ENCODE peak calls at places on chromosomes 12 and 14, in four cellular contexts. W is neuronal stem cell, R is tibial nerve, M is mesendoderm. C is an unnamed sample. For H3K4me1, the result is how much of the 10 kb centered on the place peaks cover.

GRCh38 chr12:4039927-4040326 is 166.7 kb upstream of the PARP11 start:
- DNase-seq in W (no peak), R (no peak), M (no peak), C (no peak)

GRCh38 chr12:2615665-2616387 is 178.9 kb upstream of the FKBP4 start:
- DNase-seq in W (no peak), R (no peak), M (peak), C (no peak)

GRCh38 chr12:75568801-75569200 is 57.4 kb upstream of the KRR1 start:
- DNase-seq in W (no peak), R (no peak), M (no peak), C (no peak)

GRCh38 chr14:83779266-83779665 is 1750.7 kb upstream of the FLRT2 start:
- DNase-seq in W (no peak), R (no peak), M (no peak), C (no peak)

GRCh38 chr12:31234053-31234835 is 91.7 kb downstream of the SINHCAF start:
- DNase-seq in W (no peak), R (no peak), M (no peak), C (no peak)

GRCh38 chr12:123591702-123592481 is 7.5 kb downstream of the TMED2 start:
- DNase-seq in W (no peak), R (no peak), M (no peak), C (no peak)

GRCh38 chr12:132700212-132700913 is 10.3 kb upstream of the PGAM5 start:
- DNase-seq in W (no peak), R (no peak), M (no peak), C (no peak)

GRCh38 chr14:93037354-93037753 is 78.4 kb downstream of the ITPK1 start:
- DNase-seq in W (no peak), R (no peak), M (no peak), C (no peak)

GRCh38 chr12:113359133-113359938 is 949 bp downstream of the PLBD2 start:
- DNase-seq in W (no peak), R (no peak), M (no peak), C (no peak)

GRCh38 chr12:7162691-7163114 is 26.8 kb upstream of the PEX5 start:
- DNase-seq in W (no peak), R (no peak), M (peak), C (no peak)

GRCh38 chr14:91425720-91426032 is 8.1 kb upstream of the CCDC88C start:
- DNase-seq in W (no peak), R (no peak), M (no peak), C (no peak)

GRCh38 chr14:23544511-23545447 is 6.8 kb downstream of the ZFHX2 start:
- DNase-seq in W (no peak), R (no peak), M (peak), C (no peak)

DNA sequence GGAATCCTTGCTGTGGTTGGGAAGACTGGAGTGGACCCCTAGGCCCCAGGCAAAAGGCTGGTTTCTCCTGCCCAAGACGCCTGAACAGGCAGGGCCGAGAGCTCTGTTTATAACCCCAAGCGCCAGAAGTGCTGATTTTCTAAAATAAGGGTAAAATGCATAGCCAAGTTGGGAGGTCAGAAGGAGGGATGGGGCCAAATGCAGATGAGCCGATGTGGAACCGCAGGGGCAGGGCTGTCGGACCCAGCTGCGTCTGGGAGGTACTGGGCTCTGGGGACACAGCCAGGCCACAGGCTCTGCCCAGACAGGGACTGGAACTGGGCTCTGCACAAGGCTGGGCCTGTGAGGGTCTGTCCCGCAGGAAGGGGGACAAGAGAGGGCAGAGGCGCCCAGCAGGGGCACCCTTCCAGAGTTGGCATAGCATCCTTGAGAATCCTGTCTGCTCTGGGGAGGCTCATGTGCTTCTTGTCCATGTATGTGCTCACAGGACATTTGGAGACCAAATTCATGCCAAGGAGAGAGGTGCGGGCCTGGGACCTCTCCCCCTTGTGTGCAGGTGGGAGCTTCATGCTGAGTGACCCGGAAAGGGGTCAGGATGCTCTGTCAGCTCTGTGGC is 49.1 kb downstream of the JAG2 start:
- DNase-seq in W (no peak), R (no peak), M (no peak), C (peak)
- H3K4me1 ChIP-seq in W (under half), R (under half), M (under half), C (under half)

GRCh38 chr14:104425763-104426691 is 153.5 kb upstream of the C14orf180 start:
- DNase-seq in W (no peak), R (no peak), M (no peak), C (no peak)

GRCh38 chr14:104425171-104425681 is 154.3 kb upstream of the C14orf180 start:
- DNase-seq in W (no peak), R (no peak), M (no peak), C (no peak)

GRCh38 chr14:104423224-104423681 is 156.3 kb upstream of the C14orf180 start:
- DNase-seq in W (no peak), R (no peak), M (no peak), C (peak)

GRCh38 chr14:104423715-104424405 is 155.7 kb upstream of the C14orf180 start:
- DNase-seq in W (no peak), R (no peak), M (no peak), C (peak)

GRCh38 chr14:104424406-104425072 is 155.0 kb upstream of the C14orf180 start:
- DNase-seq in W (no peak), R (no peak), M (no peak), C (no peak)
- H3K4me1 ChIP-seq in W (under half), R (under half), M (under half), C (under half)

GRCh38 chr14:35557221-35557747 is 23.3 kb downstream of the INSM2 start:
- DNase-seq in W (no peak), R (no peak), M (no peak), C (no peak)

GRCh38 chr14:35553808-35554207 is 19.8 kb downstream of the INSM2 start:
- DNase-seq in W (no peak), R (no peak), M (no peak), C (no peak)

GRCh38 chr14:35558680-35559079 is 24.7 kb downstream of the INSM2 start:
- DNase-seq in W (peak), R (no peak), M (no peak), C (no peak)

DNA sequence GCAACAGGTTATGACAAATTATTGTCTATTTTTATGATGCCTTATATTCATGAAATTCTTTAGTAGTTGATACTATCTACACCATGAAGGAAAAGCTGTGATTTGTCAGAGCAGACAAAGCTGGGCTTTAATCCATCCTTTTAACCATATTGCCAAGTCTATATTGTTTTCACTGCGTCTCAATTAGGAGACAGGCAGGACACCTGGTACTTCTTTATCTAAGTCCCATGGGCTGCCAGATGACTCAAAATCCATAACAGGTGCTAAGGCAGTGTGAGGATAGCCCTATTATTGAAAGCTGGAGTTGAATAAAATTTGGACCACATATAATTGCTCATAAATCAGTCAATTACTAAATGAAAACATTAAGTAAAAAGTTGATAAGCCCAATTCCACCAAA is 22.6 kb downstream of the INSM2 start:
- DNase-seq in W (no peak), R (no peak), M (no peak), C (no peak)
- H3K4me1 ChIP-seq in W (under half), R (under half), M (under half), C (under half)

GRCh38 chr12:112342587-112342986 is 39.6 kb downstream of the HECTD4 start:
- DNase-seq in W (no peak), R (no peak), M (no peak), C (no peak)
- H3K4me1 ChIP-seq in W (under half), R (under half), M (under half), C (under half)

GRCh38 chr12:53431187-53431586 is 7.5 kb downstream of the AMHR2 start:
- DNase-seq in W (no peak), R (no peak), M (no peak), C (no peak)
- H3K4me1 ChIP-seq in W (under half), R (under half), M (under half), C (under half)

GRCh38 chr12:120194226-120194533 is 335 bp downstream of the GCN1 start:
- DNase-seq in W (no peak), R (no peak), M (peak), C (no peak)
- H3K4me1 ChIP-seq in W (under half), R (under half), M (under half), C (under half)

C was measured in breast epithelium.